ENCODE peak calls at places on chromosome 14, in eight cellular contexts. T is naive thymus-derived CD4-positive, alpha-beta T cell; J is lung; O is effector memory CD4-positive, alpha-beta T cell; N is GM23248; P is testis; G is mammary epithelial cell; Q is psoas muscle. I is an unnamed sample.

GRCh38 chr14:56814468-56815074 is 4.3 kb upstream of the OTX2 start:
- DNase-seq in P (no peak), O (no peak), N (no peak), G (no peak), T (no peak), J (no peak), Q (no peak), I (no peak)

GRCh38 chr14:82313889-82314288 is 780.2 kb upstream of the SEL1L start:
- DNase-seq in P (no peak), O (no peak), J (no peak), T (no peak), G (no peak), Q (no peak), N (no peak), I (no peak)

GRCh38 chr14:99727096-99727870 is 43.2 kb downstream of the CYP46A1 start:
- DNase-seq in N (no peak), J (no peak), T (no peak), P (no peak), O (no peak), G (no peak), Q (no peak), I (no peak)

GRCh38 chr14:69716483-69717187 is 50.3 kb upstream of the SRSF5 start:
- DNase-seq in G (peak; percentile 97), Q (no peak), N (peak; percentile 90), T (no peak), P (no peak), O (peak; percentile 24), J (no peak), I (peak; percentile 15)

GRCh38 chr14:75926431-75926830 is 55.4 kb downstream of the TGFB3 start:
- DNase-seq in N (no peak), O (no peak), J (no peak), P (no peak), G (peak; percentile 78), T (no peak), Q (no peak), I (no peak)

GRCh38 chr14:95507701-95508103 is 8.7 kb downstream of the SYNE3 start:
- DNase-seq in O (no peak), T (no peak), Q (no peak), J (no peak), G (peak; percentile 73), N (peak; percentile 86), P (no peak), I (no peak)

GRCh38 chr14:93619176-93619793 is 169.0 kb downstream of the PRIMA1 start:
- DNase-seq in G (peak; percentile 14), Q (no peak), T (peak; percentile 6), N (peak; percentile 69), O (no peak), J (no peak), P (peak; percentile 67), I (no peak)

GRCh38 chr14:68797180-68797670 is 4.4 kb upstream of the ZFP36L1 start:
- DNase-seq in J (no peak), Q (no peak), G (no peak), P (peak; percentile 11), N (no peak), T (no peak), O (no peak), I (no peak)

GRCh38 chr14:24390696-24391468 is 7.9 kb upstream of the NYNRIN start:
- DNase-seq in P (no peak), O (no peak), J (no peak), Q (no peak), N (no peak), T (no peak), G (no peak), I (no peak)

GRCh38 chr14:95482967-95483842 is 33.2 kb downstream of the SYNE3 start:
- DNase-seq in J (peak; percentile 61), G (peak; percentile 80), O (no peak), P (peak; percentile 62), Q (peak; percentile 87), N (peak; percentile 96), T (no peak), I (no peak)

GRCh38 chr14:81453166-81453766 is 53.1 kb upstream of the STON2 start:
- DNase-seq in N (peak; percentile 71), P (peak; percentile 69), O (peak; percentile 27), T (peak; percentile 45), G (peak; percentile 48), J (peak; percentile 52), Q (peak; percentile 69), I (peak; percentile 26)

GRCh38 chr14:63761356-63762117 is 33.7 kb upstream of the SGPP1 start:
- DNase-seq in O (no peak), G (no peak), P (no peak), T (no peak), N (no peak), J (no peak), Q (no peak), I (no peak)

GRCh38 chr14:63760014-63760413 is 32.1 kb upstream of the SGPP1 start:
- DNase-seq in N (no peak), J (no peak), T (no peak), Q (no peak), P (no peak), G (no peak), O (no peak), I (no peak)

GRCh38 chr14:63757211-63757610 is 29.3 kb upstream of the SGPP1 start:
- DNase-seq in T (no peak), O (no peak), Q (no peak), P (no peak), G (no peak), N (no peak), J (no peak), I (no peak)

GRCh38 chr14:63764103-63764502 is 36.2 kb upstream of the SGPP1 start:
- DNase-seq in Q (no peak), T (no peak), P (no peak), N (no peak), G (no peak), O (no peak), J (no peak), I (no peak)

GRCh38 chr14:63759454-63759853 is 31.6 kb upstream of the SGPP1 start:
- DNase-seq in T (peak; percentile 58), Q (no peak), N (peak; percentile 52), O (peak; percentile 2), G (no peak), J (no peak), P (no peak), I (no peak)
- H3K4me3 ChIP-seq in T (peak overlapping the region; percentile 2), Q (no peak overlapping the region), N (peak overlapping the region; percentile 35), O (peak overlapping the region; percentile 18), G (no peak overlapping the region), J (no peak overlapping the region), P (no peak overlapping the region), I (peak overlapping the region; percentile 43)

GRCh38 chr14:102201369-102201748 is 61.7 kb downstream of the WDR20 start:
- DNase-seq in N (no peak), O (no peak), P (no peak), G (no peak), Q (no peak), T (no peak), J (no peak), I (no peak)
- H3K27ac ChIP-seq in N (no peak overlapping the region), O (no peak overlapping the region), P (no peak overlapping the region), G (no peak overlapping the region), Q (no peak overlapping the region), T (peak overlapping the region; percentile 53), J (no peak overlapping the region), I (no peak overlapping the region)

GRCh38 chr14:61346221-61346620 is 24.8 kb downstream of the PRKCH start:
- DNase-seq in J (no peak), G (peak; percentile 50), P (no peak), O (no peak), N (no peak), T (no peak), Q (no peak), I (no peak)

GRCh38 chr14:61345144-61345482 is 23.7 kb downstream of the PRKCH start:
- DNase-seq in N (no peak), T (peak; percentile 53), O (no peak), G (no peak), Q (no peak), J (no peak), P (no peak), I (no peak)

GRCh38 chr14:61343991-61344405 is 22.6 kb downstream of the PRKCH start:
- DNase-seq in N (no peak), J (no peak), T (peak; percentile 55), O (no peak), Q (no peak), G (no peak), P (no peak), I (peak; percentile 51)

GRCh38 chr14:61343471-61343870 is 22.1 kb downstream of the PRKCH start:
- DNase-seq in O (no peak), T (no peak), N (peak; percentile 29), Q (no peak), G (no peak), P (no peak), J (no peak), I (no peak)

DNA sequence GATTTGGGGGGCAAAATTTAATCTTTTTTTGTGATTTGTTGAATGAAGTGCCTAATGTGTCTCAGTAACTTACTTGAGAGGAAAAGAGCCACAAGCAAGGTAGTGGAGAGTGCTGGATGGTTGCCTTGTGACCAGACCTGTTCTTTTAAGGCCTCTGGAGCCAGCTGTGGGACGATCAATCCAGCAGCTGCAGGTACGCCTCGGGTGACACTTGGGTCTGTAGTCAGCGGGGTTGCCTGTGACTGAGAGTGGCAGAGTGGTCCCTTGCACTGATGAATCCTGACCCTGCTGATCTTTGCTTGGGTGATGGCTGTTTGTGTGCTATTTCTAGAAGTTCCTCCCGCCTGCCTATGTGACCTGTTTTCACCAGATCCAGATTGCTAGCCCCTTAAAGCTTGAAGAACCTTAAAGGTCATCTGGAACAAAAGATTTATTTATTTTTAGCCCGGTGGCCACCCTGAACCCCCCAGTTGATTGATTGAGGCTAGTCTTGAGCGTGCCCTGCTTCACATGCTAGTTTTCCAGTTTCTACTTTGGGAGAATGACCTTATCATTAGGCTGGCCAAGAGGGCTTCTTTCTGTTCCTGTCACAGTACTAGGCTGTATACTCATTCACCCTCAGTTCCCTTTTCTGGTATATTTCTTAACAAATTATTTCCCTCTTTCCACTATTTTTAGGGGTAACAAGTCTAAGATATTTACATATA is 23.2 kb downstream of the PRKCH start:
- DNase-seq in Q (no peak), N (no peak), J (no peak), O (no peak), G (no peak), P (no peak), T (no peak), I (no peak)
- H3K4me1 ChIP-seq in Q (peaks cover 26% of the 10 kb centered on the region), N (no peaks in the 10 kb centered on the region), J (peaks cover 8% of the 10 kb centered on the region), O (peaks cover 95% of the 10 kb centered on the region), G (peaks cover 16% of the 10 kb centered on the region), P (no peaks in the 10 kb centered on the region), T (peaks cover 94% of the 10 kb centered on the region), I (peaks cover 96% of the 10 kb centered on the region)

GRCh38 chr14:89304972-89305703 is 111.9 kb downstream of the FOXN3 start:
- DNase-seq in Q (no peak), N (peak; percentile 82), J (no peak), G (no peak), O (no peak), T (peak; percentile 25), P (no peak), I (no peak)

GRCh38 chr14:89307409-89307808 is 109.6 kb downstream of the FOXN3 start:
- DNase-seq in T (no peak), P (no peak), N (no peak), Q (no peak), J (no peak), O (no peak), G (no peak), I (no peak)

GRCh38 chr14:89302396-89302950 is 114.6 kb downstream of the FOXN3 start:
- DNase-seq in J (no peak), Q (no peak), O (no peak), P (no peak), N (no peak), T (no peak), G (no peak), I (no peak)

GRCh38 chr14:89299587-89299986 is 117.4 kb downstream of the FOXN3 start:
- DNase-seq in T (no peak), G (no peak), P (no peak), Q (no peak), N (no peak), O (no peak), J (no peak), I (no peak)

GRCh38 chr14:89303452-89304435 is 113.3 kb downstream of the FOXN3 start:
- DNase-seq in T (peak; percentile 63), Q (peak; percentile 62), P (peak; percentile 64), O (no peak), G (peak; percentile 3), J (peak; percentile 50), N (peak; percentile 84), I (no peak)
- H3K4me3 ChIP-seq in T (no peak overlapping the region), Q (peak overlapping the region; percentile 55), P (no peak overlapping the region), O (no peak overlapping the region), G (no peak overlapping the region), J (no peak overlapping the region), N (peak overlapping the region; percentile 63), I (no peak overlapping the region)

I was measured in CD8-positive, alpha-beta memory T cell.